ENCODE peak calls at places on chromosomes 13 and 19, in four cellular contexts. X, F, R and B are unnamed samples.

GRCh38 chr13:40539954-40540706 is 126.3 kb downstream of the FOXO1 start:
- DNase-seq in X (no peak), F (no peak), R (no peak), B (no peak)

GRCh38 chr19:9865732-9866627 is 30.9 kb downstream of the PIN1 start:
- DNase-seq in X (no peak), F (no peak), R (no peak), B (no peak)

GRCh38 chr19:610801-611505 is 21.3 kb downstream of the HCN2 start:
- DNase-seq in X (peak), F (no peak), R (no peak), B (no peak)

GRCh38 chr13:108427355-108427754 is 157.8 kb downstream of the TNFSF13B start:
- DNase-seq in X (no peak), F (no peak), R (no peak), B (no peak)

GRCh38 chr19:10389863-10390262 is 9.5 kb upstream of the TYK2 start:
- DNase-seq in X (no peak), F (no peak), R (no peak), B (no peak)

GRCh38 chr19:2111886-2112285 is 15.2 kb downstream of the IZUMO4 start:
- DNase-seq in X (no peak), F (no peak), R (no peak), B (no peak)

GRCh38 chr13:29575098-29575497 is 20.4 kb downstream of the SLC7A1 start:
- DNase-seq in X (no peak), F (no peak), R (no peak), B (no peak)

GRCh38 chr19:41531438-41532311 is 44.3 kb upstream of the CEACAM21 start:
- DNase-seq in X (peak), F (no peak), R (peak), B (no peak)

GRCh38 chr13:99434258-99434788 is 66.9 kb upstream of the TM9SF2 start:
- DNase-seq in X (no peak), F (no peak), R (no peak), B (no peak)

GRCh38 chr19:30681162-30681996 is 309.2 kb downstream of the ZNF536 start:
- DNase-seq in X (no peak), F (no peak), R (no peak), B (no peak)

GRCh38 chr19:2960120-2960519 is 15.3 kb upstream of the ZNF77 start:
- DNase-seq in X (no peak), F (no peak), R (no peak), B (no peak)

GRCh38 chr19:6773323-6773931 is 919 bp downstream of the VAV1 start:
- DNase-seq in X (no peak), F (no peak), R (no peak), B (no peak)

GRCh38 chr13:72696590-72696989 is 30.8 kb downstream of the MZT1 start:
- DNase-seq in X (no peak), F (no peak), R (no peak), B (no peak)

GRCh38 chr13:24050292-24050711 is 110.2 kb upstream of the SPATA13 start:
- DNase-seq in X (no peak), F (no peak), R (no peak), B (no peak)

GRCh38 chr13:24148414-24149305 is 11.9 kb upstream of the SPATA13 start:
- DNase-seq in X (no peak), F (peak), R (no peak), B (no peak)

GRCh38 chr13:46896346-46897138 is at the start of gene HTR2A:
- DNase-seq in X (peak), F (no peak), R (no peak), B (no peak)

GRCh38 chr13:90197722-90198121 is 1149.8 kb upstream of the MIR17HG start:
- DNase-seq in X (no peak), F (no peak), R (no peak), B (no peak)

GRCh38 chr19:30335306-30335886 is 36.8 kb upstream of the ZNF536 start:
- DNase-seq in X (no peak), F (no peak), R (no peak), B (no peak)

GRCh38 chr13:107361666-107362065 is 793.7 kb upstream of the ARGLU1 start:
- DNase-seq in X (no peak), F (no peak), R (no peak), B (no peak)

GRCh38 chr19:11814707-11815050 is 606 bp downstream of the ZNF440 start:
- DNase-seq in X (no peak), F (no peak), R (no peak), B (no peak)

GRCh38 chr19:6276447-6276846 is 3.3 kb downstream of the MLLT1 start:
- DNase-seq in X (no peak), F (no peak), R (peak), B (no peak)

GRCh38 chr19:20503536-20503935 is 62.0 kb downstream of the ZNF737 start:
- DNase-seq in X (peak), F (no peak), R (no peak), B (no peak)

GRCh38 chr19:38657633-38658222 is 10.3 kb downstream of the ACTN4 start:
- DNase-seq in X (no peak), F (peak), R (no peak), B (no peak)

GRCh38 chr13:33519561-33520479 is 234.3 kb upstream of the STARD13 start:
- DNase-seq in X (no peak), F (no peak), R (no peak), B (no peak)

GRCh38 chr19:17333611-17334413 is 843 bp downstream of the ANO8 start:
- DNase-seq in X (no peak), F (peak), R (no peak), B (no peak)
- TF ChIP-seq CTCF in X (no peak), F (no peak), R (no peak), B (no peak)

DNA sequence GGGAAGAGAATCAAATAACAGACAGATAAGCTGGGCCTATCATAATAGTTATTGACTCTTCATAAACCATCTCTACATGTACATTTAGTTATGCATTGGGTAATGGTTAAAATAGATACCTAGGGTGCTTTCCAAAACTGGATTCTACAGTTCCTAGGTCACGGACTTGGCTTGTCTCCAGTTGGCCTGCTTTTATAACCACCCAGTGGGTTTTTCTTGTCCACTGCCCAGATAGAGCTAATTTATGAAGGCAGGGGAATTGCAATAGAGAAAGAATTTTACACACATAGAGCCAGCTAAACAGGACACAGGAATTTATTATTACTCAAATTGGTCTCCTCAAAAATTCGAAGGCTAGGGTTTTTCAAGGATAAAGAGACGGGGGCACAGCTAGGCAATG is 97.3 kb downstream of the FAM216B start:
- DNase-seq in X (no peak), F (no peak), R (no peak), B (no peak)
- TF ChIP-seq CTCF in X (no peak), F (no peak), R (no peak), B (no peak)

GRCh38 chr19:55550321-55550650 is 4.9 kb upstream of the SBK3 start:
- DNase-seq in X (no peak), F (no peak), R (no peak), B (no peak)
- TF ChIP-seq CTCF in X (no peak), F (no peak), R (no peak), B (no peak)

GRCh38 chr19:45446295-45446694 is 21.5 kb upstream of the FOSB start:
- DNase-seq in X (no peak), F (no peak), R (no peak), B (no peak)
- TF ChIP-seq CTCF in X (no peak), F (peak), R (no peak), B (peak)